ENCODE peak calls at places on chromosomes 7 and 10, in eight cellular contexts. One of them, this sample, is unnamed.

GRCh38 chr10:6231146-6231545 is 28.4 kb downstream of the PFKFB3 start:
- DNase-seq in ovary: no peak
- DNase-seq in PC-9: no peak
- DNase-seq in BE2C: no peak
- DNase-seq in CD8-positive, alpha-beta T cell: no peak
- DNase-seq in uterus: no peak
- DNase-seq in mammary epithelial cell: no peak
- DNase-seq in epithelial cell of esophagus: no peak
- DNase-seq in this sample: no peak

GRCh38 chr10:119655566-119656001 is 4.4 kb downstream of the BAG3 start:
- DNase-seq in epithelial cell of esophagus: peak; percentile 69
- DNase-seq in mammary epithelial cell: peak; percentile 85
- DNase-seq in ovary: peak; percentile 38
- DNase-seq in CD8-positive, alpha-beta T cell: peak; percentile 17
- DNase-seq in PC-9: no peak
- DNase-seq in BE2C: peak; percentile 73
- DNase-seq in uterus: peak; percentile 67
- DNase-seq in this sample: no peak

GRCh38 chr10:3774018-3774813 is 10.8 kb downstream of the KLF6 start:
- DNase-seq in mammary epithelial cell: peak; percentile 86
- DNase-seq in uterus: no peak
- DNase-seq in ovary: no peak
- DNase-seq in CD8-positive, alpha-beta T cell: no peak
- DNase-seq in PC-9: no peak
- DNase-seq in BE2C: no peak
- DNase-seq in epithelial cell of esophagus: peak; percentile 87
- DNase-seq in this sample: no peak

GRCh38 chr7:55189447-55189760 is 170.6 kb downstream of the EGFR start:
- DNase-seq in ovary: no peak
- DNase-seq in mammary epithelial cell: no peak
- DNase-seq in BE2C: no peak
- DNase-seq in PC-9: no peak
- DNase-seq in CD8-positive, alpha-beta T cell: no peak
- DNase-seq in uterus: no peak
- DNase-seq in epithelial cell of esophagus: no peak
- DNase-seq in this sample: no peak

GRCh38 chr10:129622736-129623135 is 155.7 kb downstream of the MGMT start:
- DNase-seq in BE2C: no peak
- DNase-seq in PC-9: no peak
- DNase-seq in uterus: no peak
- DNase-seq in epithelial cell of esophagus: no peak
- DNase-seq in ovary: no peak
- DNase-seq in mammary epithelial cell: no peak
- DNase-seq in CD8-positive, alpha-beta T cell: no peak
- DNase-seq in this sample: no peak

GRCh38 chr7:155764432-155764798 is 47.8 kb downstream of the SHH start:
- DNase-seq in mammary epithelial cell: no peak
- DNase-seq in CD8-positive, alpha-beta T cell: peak; percentile 4
- DNase-seq in PC-9: no peak
- DNase-seq in ovary: no peak
- DNase-seq in epithelial cell of esophagus: no peak
- DNase-seq in uterus: no peak
- DNase-seq in BE2C: no peak
- DNase-seq in this sample: no peak

GRCh38 chr7:43834463-43835251 is 34.7 kb downstream of the MRPS24 start:
- DNase-seq in ovary: no peak
- DNase-seq in mammary epithelial cell: peak; percentile 66
- DNase-seq in CD8-positive, alpha-beta T cell: no peak
- DNase-seq in uterus: no peak
- DNase-seq in epithelial cell of esophagus: peak; percentile 36
- DNase-seq in PC-9: no peak
- DNase-seq in BE2C: no peak
- DNase-seq in this sample: no peak

GRCh38 chr7:7719235-7719634 is 828 bp upstream of the RPA3 start:
- DNase-seq in BE2C: peak; percentile 68
- DNase-seq in epithelial cell of esophagus: peak; percentile 95
- DNase-seq in ovary: no peak
- DNase-seq in uterus: peak; percentile 73
- DNase-seq in CD8-positive, alpha-beta T cell: no peak
- DNase-seq in PC-9: peak; percentile 37
- DNase-seq in mammary epithelial cell: peak; percentile 96
- DNase-seq in this sample: peak; percentile 93

GRCh38 chr7:20141666-20142065 is 75.5 kb downstream of the MACC1 start:
- DNase-seq in BE2C: no peak
- DNase-seq in PC-9: no peak
- DNase-seq in mammary epithelial cell: no peak
- DNase-seq in ovary: no peak
- DNase-seq in uterus: no peak
- DNase-seq in CD8-positive, alpha-beta T cell: no peak
- DNase-seq in epithelial cell of esophagus: no peak
- DNase-seq in this sample: no peak

GRCh38 chr10:116880716-116881440 is 31.6 kb downstream of the ENO4 start:
- DNase-seq in mammary epithelial cell: peak; percentile 14
- DNase-seq in uterus: no peak
- DNase-seq in ovary: no peak
- DNase-seq in BE2C: no peak
- DNase-seq in PC-9: no peak
- DNase-seq in epithelial cell of esophagus: peak; percentile 22
- DNase-seq in CD8-positive, alpha-beta T cell: no peak
- DNase-seq in this sample: no peak

GRCh38 chr7:157002819-157003421 is 7.5 kb downstream of the MNX1 start:
- DNase-seq in BE2C: no peak
- DNase-seq in uterus: no peak
- DNase-seq in epithelial cell of esophagus: no peak
- DNase-seq in PC-9: no peak
- DNase-seq in CD8-positive, alpha-beta T cell: no peak
- DNase-seq in ovary: no peak
- DNase-seq in mammary epithelial cell: no peak
- DNase-seq in this sample: no peak

GRCh38 chr10:111151595-111151994 is 74.8 kb downstream of the ADRA2A start:
- DNase-seq in BE2C: no peak
- DNase-seq in CD8-positive, alpha-beta T cell: no peak
- DNase-seq in mammary epithelial cell: no peak
- DNase-seq in ovary: no peak
- DNase-seq in PC-9: no peak
- DNase-seq in uterus: no peak
- DNase-seq in epithelial cell of esophagus: no peak
- DNase-seq in this sample: no peak

GRCh38 chr7:47815867-47816266 is 132.4 kb downstream of the PKD1L1 start:
- DNase-seq in epithelial cell of esophagus: no peak
- DNase-seq in BE2C: no peak
- DNase-seq in CD8-positive, alpha-beta T cell: no peak
- DNase-seq in PC-9: no peak
- DNase-seq in mammary epithelial cell: no peak
- DNase-seq in ovary: no peak
- DNase-seq in uterus: no peak
- DNase-seq in this sample: no peak

GRCh38 chr10:127133225-127133624 is 63.2 kb downstream of the INSYN2A start:
- DNase-seq in BE2C: no peak
- DNase-seq in mammary epithelial cell: no peak
- DNase-seq in CD8-positive, alpha-beta T cell: no peak
- DNase-seq in PC-9: no peak
- DNase-seq in uterus: no peak
- DNase-seq in epithelial cell of esophagus: no peak
- DNase-seq in ovary: no peak
- DNase-seq in this sample: no peak

GRCh38 chr10:85651507-85651902 is 715.1 kb downstream of the GRID1 start:
- DNase-seq in epithelial cell of esophagus: no peak
- DNase-seq in BE2C: no peak
- DNase-seq in mammary epithelial cell: no peak
- DNase-seq in CD8-positive, alpha-beta T cell: no peak
- DNase-seq in ovary: no peak
- DNase-seq in PC-9: no peak
- DNase-seq in uterus: no peak
- DNase-seq in this sample: peak; percentile 38

GRCh38 chr7:115332691-115333090 is 410.8 kb downstream of the MDFIC start:
- DNase-seq in CD8-positive, alpha-beta T cell: no peak
- DNase-seq in BE2C: no peak
- DNase-seq in ovary: no peak
- DNase-seq in epithelial cell of esophagus: peak; percentile 50
- DNase-seq in mammary epithelial cell: peak; percentile 9
- DNase-seq in PC-9: no peak
- DNase-seq in uterus: no peak
- DNase-seq in this sample: no peak

GRCh38 chr7:83547526-83547925 is 101.4 kb downstream of the SEMA3E start:
- DNase-seq in CD8-positive, alpha-beta T cell: no peak
- DNase-seq in ovary: no peak
- DNase-seq in epithelial cell of esophagus: peak; percentile 73
- DNase-seq in uterus: no peak
- DNase-seq in mammary epithelial cell: peak; percentile 82
- DNase-seq in PC-9: peak; percentile 55
- DNase-seq in BE2C: peak; percentile 25
- DNase-seq in this sample: peak; percentile 50

GRCh38 chr7:35399840-35400239 is 145.9 kb upstream of the TBX20 start:
- DNase-seq in epithelial cell of esophagus: no peak
- DNase-seq in CD8-positive, alpha-beta T cell: no peak
- DNase-seq in mammary epithelial cell: no peak
- DNase-seq in BE2C: no peak
- DNase-seq in PC-9: no peak
- DNase-seq in ovary: no peak
- DNase-seq in uterus: no peak
- DNase-seq in this sample: no peak

GRCh38 chr10:70681731-70682005 is 9.4 kb downstream of the ADAMTS14 start:
- DNase-seq in PC-9: no peak
- DNase-seq in mammary epithelial cell: no peak
- DNase-seq in uterus: no peak
- DNase-seq in BE2C: no peak
- DNase-seq in ovary: no peak
- DNase-seq in CD8-positive, alpha-beta T cell: no peak
- DNase-seq in epithelial cell of esophagus: no peak
- DNase-seq in this sample: no peak

GRCh38 chr7:40162516-40162915 is 27.7 kb downstream of the SUGCT start:
- DNase-seq in BE2C: no peak
- DNase-seq in uterus: no peak
- DNase-seq in CD8-positive, alpha-beta T cell: no peak
- DNase-seq in PC-9: no peak
- DNase-seq in ovary: no peak
- DNase-seq in mammary epithelial cell: no peak
- DNase-seq in epithelial cell of esophagus: no peak
- DNase-seq in this sample: no peak

DNA sequence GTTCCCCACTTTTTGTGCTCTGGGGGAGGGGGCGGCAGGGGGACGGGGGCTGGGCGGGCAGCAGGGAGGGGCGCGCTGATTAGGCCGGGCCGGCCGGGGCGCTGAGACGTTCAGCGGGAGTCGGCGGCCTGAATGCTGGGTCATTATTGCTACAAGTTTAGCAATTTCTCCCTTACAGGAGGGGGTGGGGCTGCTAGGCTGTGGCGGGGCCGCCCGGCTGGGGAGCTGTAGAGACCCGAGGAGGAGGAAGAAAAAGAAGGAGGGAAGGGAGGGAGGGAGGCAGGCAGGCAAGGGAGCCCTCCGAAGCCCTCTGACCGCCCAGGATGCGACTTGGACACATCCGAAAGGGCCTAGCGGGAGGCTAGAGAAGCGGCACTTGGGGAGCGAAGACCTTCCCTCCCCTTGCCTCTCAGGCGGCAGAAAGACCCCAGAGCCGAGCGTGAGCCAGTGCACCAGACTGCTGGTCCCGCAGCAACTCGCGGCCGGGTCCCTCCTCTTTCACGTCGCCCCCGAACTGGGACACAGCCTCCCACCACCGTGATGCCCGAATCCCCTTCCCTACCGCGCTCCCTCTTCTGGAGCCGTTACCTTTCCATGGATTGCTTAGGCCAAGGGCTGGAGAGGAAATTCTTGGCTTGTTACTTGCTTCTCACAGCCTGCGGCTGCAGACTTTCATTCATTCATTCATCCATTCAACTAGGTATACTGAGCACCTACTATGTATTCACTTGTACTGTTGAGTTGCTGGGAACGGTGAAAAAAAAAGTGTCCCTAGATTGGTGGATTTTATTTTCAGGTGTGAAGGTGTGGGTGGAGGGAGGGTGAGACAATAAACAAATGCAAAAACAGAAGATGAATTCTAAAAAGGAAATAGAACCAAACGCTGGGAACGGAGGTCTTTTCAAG is 4.9 kb downstream of the NKX2-3 start:
- DNase-seq in ovary: no peak
- DNase-seq in epithelial cell of esophagus: no peak
- DNase-seq in BE2C: no peak
- DNase-seq in mammary epithelial cell: no peak
- DNase-seq in CD8-positive, alpha-beta T cell: no peak
- DNase-seq in uterus: no peak
- DNase-seq in PC-9: no peak
- DNase-seq in this sample: no peak
- H3K4me3 ChIP-seq in ovary: no peak overlapping the region
- H3K4me3 ChIP-seq in epithelial cell of esophagus: no peak overlapping the region
- H3K4me3 ChIP-seq in BE2C: no peak overlapping the region
- H3K4me3 ChIP-seq in mammary epithelial cell: no peak overlapping the region
- H3K4me3 ChIP-seq in CD8-positive, alpha-beta T cell: no peak overlapping the region
- H3K4me3 ChIP-seq in uterus: no peak overlapping the region
- H3K4me3 ChIP-seq in PC-9: no peak overlapping the region
- H3K4me3 ChIP-seq in this sample: no peak overlapping the region

GRCh38 chr10:62082270-62082669 is 180.8 kb downstream of the ARID5B start:
- DNase-seq in PC-9: no peak
- DNase-seq in mammary epithelial cell: no peak
- DNase-seq in BE2C: no peak
- DNase-seq in CD8-positive, alpha-beta T cell: no peak
- DNase-seq in uterus: no peak
- DNase-seq in ovary: no peak
- DNase-seq in epithelial cell of esophagus: no peak
- DNase-seq in this sample: no peak
- H3K4me3 ChIP-seq in PC-9: no peak overlapping the region
- H3K4me3 ChIP-seq in mammary epithelial cell: no peak overlapping the region
- H3K4me3 ChIP-seq in BE2C: peak overlapping the region; percentile 8
- H3K4me3 ChIP-seq in CD8-positive, alpha-beta T cell: no peak overlapping the region
- H3K4me3 ChIP-seq in uterus: no peak overlapping the region
- H3K4me3 ChIP-seq in ovary: no peak overlapping the region
- H3K4me3 ChIP-seq in epithelial cell of esophagus: no peak overlapping the region
- H3K4me3 ChIP-seq in this sample: no peak overlapping the region

DNA sequence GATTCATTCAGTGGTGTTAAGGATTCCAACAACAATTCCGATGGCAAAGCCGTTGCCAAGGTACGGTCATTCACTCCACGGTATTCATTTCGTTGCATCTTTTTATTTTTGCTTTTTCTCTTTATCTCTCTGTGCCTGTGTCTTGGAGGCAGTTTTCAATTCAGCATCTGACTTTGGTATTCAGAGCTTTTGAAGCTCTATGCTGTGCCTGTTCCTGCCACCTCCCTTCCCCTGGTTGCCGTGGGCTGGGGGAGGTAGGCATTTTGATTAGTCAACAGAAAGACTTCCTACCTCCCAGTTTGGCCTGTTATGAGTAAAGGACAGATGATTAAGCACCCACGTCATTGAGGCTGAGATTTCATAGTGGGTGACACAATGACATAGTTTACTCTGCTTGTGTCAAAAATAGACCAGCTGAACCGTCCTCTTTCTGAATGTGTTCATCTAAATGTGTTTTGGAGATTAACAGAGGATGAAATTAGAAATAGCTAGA is 149.5 kb downstream of the ARID5B start:
- DNase-seq in BE2C: no peak
- DNase-seq in mammary epithelial cell: peak; percentile 90
- DNase-seq in PC-9: peak; percentile 43
- DNase-seq in uterus: peak; percentile 66
- DNase-seq in CD8-positive, alpha-beta T cell: peak; percentile 32
- DNase-seq in ovary: peak; percentile 60
- DNase-seq in epithelial cell of esophagus: peak; percentile 94
- DNase-seq in this sample: peak; percentile 86
- H3K4me3 ChIP-seq in BE2C: no peak overlapping the region
- H3K4me3 ChIP-seq in mammary epithelial cell: peak overlapping the region; percentile 46
- H3K4me3 ChIP-seq in PC-9: no peak overlapping the region
- H3K4me3 ChIP-seq in uterus: peak overlapping the region; percentile 66
- H3K4me3 ChIP-seq in CD8-positive, alpha-beta T cell: no peak overlapping the region
- H3K4me3 ChIP-seq in ovary: peak overlapping the region; percentile 76
- H3K4me3 ChIP-seq in epithelial cell of esophagus: no peak overlapping the region
- H3K4me3 ChIP-seq in this sample: peak overlapping the region; percentile 61

GRCh38 chr10:42962120-42962901 is 114.6 kb upstream of the RET start:
- DNase-seq in BE2C: peak; percentile 83
- DNase-seq in PC-9: no peak
- DNase-seq in ovary: no peak
- DNase-seq in uterus: no peak
- DNase-seq in mammary epithelial cell: no peak
- DNase-seq in epithelial cell of esophagus: no peak
- DNase-seq in CD8-positive, alpha-beta T cell: no peak
- DNase-seq in this sample: no peak
- H3K4me3 ChIP-seq in BE2C: no peak overlapping the region
- H3K4me3 ChIP-seq in PC-9: no peak overlapping the region
- H3K4me3 ChIP-seq in ovary: no peak overlapping the region
- H3K4me3 ChIP-seq in uterus: no peak overlapping the region
- H3K4me3 ChIP-seq in mammary epithelial cell: no peak overlapping the region
- H3K4me3 ChIP-seq in epithelial cell of esophagus: no peak overlapping the region
- H3K4me3 ChIP-seq in CD8-positive, alpha-beta T cell: no peak overlapping the region
- H3K4me3 ChIP-seq in this sample: no peak overlapping the region